ENCODE peak calls at places on chromosomes 16 and 17, in eight cellular contexts. U is gastrocnemius medialis; B is colonic mucosa; P is lower lobe of right lung; C is GM23338; E is CD8-positive, alpha-beta T cell; W is dorsolateral prefrontal cortex; Q is PC-3. V is an unnamed sample.

GRCh38 chr17:16273499-16273898 is 56.5 kb downstream of the PIGL start:
- DNase-seq in P (no peak), Q (peak), B (no peak), W (no peak), U (no peak), C (no peak), E (no peak), V (no peak)

GRCh38 chr16:84735846-84736586 is 36.2 kb downstream of the USP10 start:
- DNase-seq in B (peak), E (peak), P (peak), C (no peak), Q (peak), W (no peak), U (no peak), V (no peak)

GRCh38 chr17:54903375-54903774 is 2.7 kb downstream of the TOM1L1 start:
- DNase-seq in W (no peak), P (peak), U (no peak), E (no peak), Q (no peak), B (no peak), C (no peak), V (no peak)

GRCh38 chr17:40564195-40564882 is 933 bp downstream of the CCR7 start:
- DNase-seq in E (peak), P (no peak), Q (no peak), W (no peak), B (no peak), U (no peak), C (no peak), V (no peak)

GRCh38 chr16:85303354-85303883 is 191.1 kb upstream of the CIBAR2 start:
- DNase-seq in B (peak), W (peak), Q (no peak), P (peak), C (peak), E (peak), U (no peak), V (no peak)

GRCh38 chr16:3673201-3673600 is 18.7 kb downstream of the DNASE1 start:
- DNase-seq in C (no peak), P (no peak), Q (no peak), E (no peak), U (no peak), B (no peak), W (no peak), V (no peak)

GRCh38 chr16:25317732-25318316 is 60.2 kb upstream of the ZKSCAN2 start:
- DNase-seq in B (no peak), C (peak), W (no peak), E (no peak), P (no peak), U (no peak), Q (no peak), V (no peak)

GRCh38 chr17:46190763-46191162 is 2.5 kb downstream of the KANSL1 start:
- DNase-seq in B (no peak), U (no peak), E (no peak), P (no peak), Q (peak), C (no peak), W (no peak), V (no peak)

GRCh38 chr16:9570521-9570920 is 479.1 kb downstream of the HAPSTR1 start:
- DNase-seq in W (no peak), U (no peak), C (no peak), P (no peak), B (no peak), Q (no peak), E (no peak), V (no peak)

GRCh38 chr16:54282923-54283734 is 3.5 kb downstream of the IRX3 start:
- DNase-seq in P (no peak), U (no peak), Q (no peak), B (no peak), W (no peak), C (peak), E (no peak), V (no peak)

GRCh38 chr17:17028059-17028877 is 14.0 kb upstream of the MPRIP start:
- DNase-seq in Q (peak), W (no peak), P (peak), U (peak), B (peak), E (no peak), C (peak), V (peak)

GRCh38 chr17:77186141-77186604 is 45.4 kb downstream of the SEC14L1 start:
- DNase-seq in P (no peak), U (no peak), E (peak), C (no peak), B (no peak), Q (no peak), W (no peak), V (no peak)

GRCh38 chr17:48570325-48571023 is 7.7 kb downstream of the HOXB4 start:
- DNase-seq in Q (no peak), E (no peak), P (no peak), U (no peak), W (no peak), B (no peak), C (no peak), V (no peak)

GRCh38 chr16:82011199-82011641 is at the start of gene SDR42E1:
- DNase-seq in W (no peak), E (peak), U (no peak), B (peak), C (peak), P (peak), Q (no peak), V (no peak)

GRCh38 chr16:4110065-4110464 is 6.2 kb downstream of the ADCY9 start:
- DNase-seq in Q (no peak), W (no peak), P (peak), C (no peak), U (no peak), E (no peak), B (no peak), V (no peak)

GRCh38 chr17:4858880-4859260 is 25.7 kb downstream of the MINK1 start:
- DNase-seq in C (peak), W (no peak), U (no peak), Q (peak), B (peak), E (no peak), P (no peak), V (no peak)

GRCh38 chr16:76201385-76201784 is 75.8 kb upstream of the CNTNAP4 start:
- DNase-seq in C (no peak), B (no peak), E (no peak), Q (no peak), P (no peak), W (no peak), U (no peak), V (no peak)

GRCh38 chr17:62966426-62967110 is 533 bp downstream of the TANC2 start:
- DNase-seq in U (no peak), P (peak), Q (peak), E (peak), C (peak), W (no peak), B (peak), V (no peak)

GRCh38 chr16:53518550-53519416 is 15.8 kb upstream of the AKTIP start:
- DNase-seq in B (peak), U (peak), E (peak), Q (no peak), W (no peak), P (no peak), C (no peak), V (peak)

GRCh38 chr17:752620-753219 is 656 bp upstream of the GEMIN4 start:
- DNase-seq in C (peak), P (peak), W (no peak), E (no peak), B (peak), Q (no peak), U (peak), V (peak)

GRCh38 chr17:79633154-79633553 is 22.3 kb upstream of the RBFOX3 start:
- DNase-seq in U (no peak), E (no peak), B (no peak), C (no peak), P (peak), Q (no peak), W (no peak), V (peak)

GRCh38 chr16:59432934-59433333 is 698.8 kb upstream of the GOT2 start:
- DNase-seq in B (no peak), C (no peak), Q (no peak), U (no peak), P (no peak), E (no peak), W (no peak), V (no peak)

GRCh38 chr16:353404-354285 is 1.1 kb upstream of the AXIN1 start:
- DNase-seq in C (no peak), B (no peak), U (no peak), Q (no peak), W (no peak), E (no peak), P (peak), V (no peak)

GRCh38 chr17:28963212-28963611 is 11.9 kb upstream of the PHF12 start:
- DNase-seq in Q (no peak), E (no peak), P (no peak), C (no peak), W (no peak), U (no peak), B (no peak), V (no peak)

GRCh38 chr17:63840591-63841349 is 1.7 kb downstream of the SMARCD2 start:
- DNase-seq in W (no peak), B (no peak), Q (no peak), C (no peak), P (no peak), U (peak), E (no peak), V (no peak)

GRCh38 chr17:72774251-72774650 is 318.2 kb downstream of the SLC39A11 start:
- DNase-seq in E (no peak), Q (no peak), C (no peak), P (no peak), U (no peak), B (no peak), W (no peak), V (no peak)

GRCh38 chr17:16459850-16460550 is 32.0 kb downstream of the LRRC75A start:
- DNase-seq in B (no peak), E (no peak), W (no peak), U (no peak), C (peak), Q (peak), P (no peak), V (no peak)

GRCh38 chr16:81061307-81061640 is 15.8 kb downstream of the C16orf46 start:
- DNase-seq in Q (no peak), P (no peak), C (no peak), B (no peak), E (no peak), W (no peak), U (no peak), V (no peak)

GRCh38 chr16:28563218-28563617 is 9.5 kb downstream of the SGF29 start:
- DNase-seq in Q (no peak), W (no peak), B (no peak), P (no peak), C (no peak), U (no peak), E (no peak), V (no peak)

GRCh38 chr16:49282690-49283375 is 1.2 kb upstream of the CBLN1 start:
- DNase-seq in W (no peak), C (peak), Q (no peak), U (no peak), E (no peak), P (no peak), B (peak), V (no peak)

GRCh38 chr16:85453701-85454100 is 159.4 kb upstream of the GSE1 start:
- DNase-seq in Q (no peak), P (no peak), C (no peak), E (no peak), U (no peak), W (no peak), B (no peak), V (no peak)

GRCh38 chr17:22203208-22203715 is 510.9 kb downstream of the KCNJ18 start:
- DNase-seq in U (no peak), P (no peak), W (no peak), Q (no peak), B (no peak), E (no peak), C (no peak), V (no peak)

GRCh38 chr17:2371183-2372130 is 29.4 kb downstream of the MNT start:
- DNase-seq in B (no peak), U (no peak), E (no peak), W (no peak), P (no peak), C (no peak), Q (no peak), V (no peak)

GRCh38 chr17:15511142-15511541 is 43.7 kb upstream of the CDRT4 start:
- DNase-seq in C (no peak), P (no peak), B (no peak), W (no peak), Q (peak), E (no peak), U (no peak), V (no peak)

GRCh38 chr17:80426671-80427326 is 11.8 kb downstream of the ENDOV start:
- DNase-seq in P (peak), W (peak), B (peak), E (peak), C (peak), Q (peak), U (peak), V (peak)

GRCh38 chr16:19861069-19861468 is 23.6 kb downstream of the GPRC5B start:
- DNase-seq in W (no peak), B (no peak), C (peak), Q (no peak), U (no peak), E (no peak), P (no peak), V (no peak)

GRCh38 chr17:15978606-15979005 is 20.9 kb downstream of the ZSWIM7 start:
- DNase-seq in E (no peak), W (no peak), U (no peak), C (no peak), B (no peak), P (no peak), Q (no peak), V (no peak)

GRCh38 chr17:78368348-78368747 is 8.5 kb upstream of the SOCS3 start:
- DNase-seq in C (no peak), W (no peak), U (no peak), Q (no peak), P (peak), B (no peak), E (no peak), V (no peak)

GRCh38 chr17:35713069-35713728 is 18.2 kb upstream of the RASL10B start:
- DNase-seq in U (peak), P (no peak), C (no peak), E (no peak), Q (no peak), B (no peak), W (no peak), V (no peak)

GRCh38 chr16:56204836-56205235 is 13.5 kb downstream of the GNAO1 start:
- DNase-seq in U (no peak), W (no peak), E (no peak), B (no peak), C (no peak), Q (no peak), P (no peak), V (no peak)

GRCh38 chr16:56201030-56201429 is 9.7 kb downstream of the GNAO1 start:
- DNase-seq in U (no peak), B (no peak), C (no peak), W (no peak), E (no peak), Q (no peak), P (no peak), V (no peak)

GRCh38 chr16:56199164-56199563 is 7.9 kb downstream of the GNAO1 start:
- DNase-seq in E (no peak), Q (no peak), P (no peak), C (no peak), U (no peak), B (no peak), W (no peak), V (no peak)

GRCh38 chr16:56202036-56202435 is 10.7 kb downstream of the GNAO1 start:
- DNase-seq in E (peak), W (no peak), Q (peak), P (no peak), B (no peak), C (no peak), U (no peak), V (no peak)

GRCh38 chr16:56203052-56203451 is 11.8 kb downstream of the GNAO1 start:
- DNase-seq in U (no peak), P (no peak), W (no peak), C (peak), Q (no peak), B (no peak), E (peak), V (no peak)
- TF ChIP-seq CTCF in U (no peak), P (peak), W (peak), C (peak), Q (no peak), B (peak), E (peak), V (no peak)

GRCh38 chr17:82786427-82786826 is 34.6 kb downstream of the TBCD start:
- DNase-seq in E (no peak), P (no peak), Q (no peak), U (peak), B (no peak), C (no peak), W (no peak), V (no peak)

GRCh38 chr17:82789806-82790205 is 37.9 kb downstream of the TBCD start:
- DNase-seq in E (no peak), C (no peak), W (no peak), U (no peak), P (no peak), Q (no peak), B (no peak), V (no peak)

GRCh38 chr17:82788206-82789001 is 36.5 kb downstream of the TBCD start:
- DNase-seq in C (no peak), W (no peak), U (peak), Q (no peak), P (no peak), E (no peak), B (no peak), V (no peak)

GRCh38 chr17:82789051-82789592 is 37.3 kb downstream of the TBCD start:
- DNase-seq in C (no peak), U (no peak), E (no peak), P (no peak), B (no peak), W (no peak), Q (no peak), V (no peak)

GRCh38 chr17:82787081-82787848 is 35.4 kb downstream of the TBCD start:
- DNase-seq in E (no peak), W (no peak), B (no peak), Q (no peak), U (peak), P (no peak), C (no peak), V (peak)
- H3K27ac ChIP-seq in E (no peak), W (no peak), B (no peak), Q (no peak), U (peak), P (no peak), C (no peak), V (no peak)

GRCh38 chr17:18043491-18043890 is 4.3 kb downstream of the GID4 start:
- DNase-seq in E (no peak), P (no peak), Q (peak), W (no peak), U (no peak), B (no peak), C (peak), V (no peak)
- TF ChIP-seq CTCF in E (no peak), P (no peak), Q (peak), W (peak), U (no peak), B (no peak), C (peak), V (no peak)

GRCh38 chr16:78428193-78428592 is 328.7 kb downstream of the WWOX start:
- DNase-seq in Q (no peak), U (no peak), W (no peak), C (no peak), P (no peak), B (no peak), E (no peak), V (no peak)
- H3K27ac ChIP-seq in Q (no peak), U (no peak), W (no peak), C (no peak), P (no peak), B (no peak), E (no peak), V (no peak)

DNA sequence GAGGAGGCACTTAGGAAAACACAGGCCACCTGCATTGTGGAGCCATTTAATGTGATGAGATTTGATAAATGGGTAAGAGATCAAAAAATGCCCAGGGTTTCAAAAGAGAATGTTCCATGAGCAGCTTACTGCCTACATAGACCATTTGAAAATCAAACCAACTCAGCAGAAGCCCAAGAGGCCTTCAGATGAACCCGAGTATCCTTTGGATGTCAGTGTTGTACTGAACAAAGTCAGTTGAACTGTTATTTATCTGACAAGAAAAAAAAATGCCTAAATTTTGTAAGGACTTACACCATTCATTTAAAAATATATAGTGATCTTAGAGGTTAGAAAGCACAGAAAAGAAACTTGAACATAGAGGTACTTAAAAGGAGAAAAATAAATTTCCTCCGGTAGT is 381.7 kb downstream of the ZFHX3 start:
- DNase-seq in Q (no peak), E (no peak), C (no peak), W (no peak), U (no peak), B (no peak), P (no peak), V (no peak)
- TF ChIP-seq CTCF in Q (no peak), E (no peak), C (no peak), W (no peak), U (no peak), B (no peak), P (no peak), V (no peak)